ENCODE peak calls at places on chromosomes 13 and 19, in four cellular contexts. One of them, this sample, is unnamed.

GRCh38 chr19:6414793-6415591 is 9.6 kb downstream of the KHSRP start:
- DNase-seq in stimulated activated CD4-positive, alpha-beta T cell treated with anti-CD3 and anti-CD28 coated beads, Interleukin-4, amount 100 ng/mL, for 4 hours: no peak
- DNase-seq in activated T-helper 9 cell treated with anti-CD3 and anti-CD28 coated beads, Interleukin-2, amount 50 U/mL, for 16 hours: no peak
- DNase-seq in GM23248: no peak
- DNase-seq in this sample: no peak

GRCh38 chr19:52936151-52936957 is 13.1 kb upstream of the ZNF888 start:
- DNase-seq in stimulated activated CD4-positive, alpha-beta T cell treated with anti-CD3 and anti-CD28 coated beads, Interleukin-4, amount 100 ng/mL, for 4 hours: no peak
- DNase-seq in activated T-helper 9 cell treated with anti-CD3 and anti-CD28 coated beads, Interleukin-2, amount 50 U/mL, for 16 hours: no peak
- DNase-seq in GM23248: no peak
- DNase-seq in this sample: no peak

GRCh38 chr13:30234763-30235162 is 72.6 kb downstream of the KATNAL1 start:
- DNase-seq in stimulated activated CD4-positive, alpha-beta T cell treated with anti-CD3 and anti-CD28 coated beads, Interleukin-4, amount 100 ng/mL, for 4 hours: no peak
- DNase-seq in activated T-helper 9 cell treated with anti-CD3 and anti-CD28 coated beads, Interleukin-2, amount 50 U/mL, for 16 hours: no peak
- DNase-seq in GM23248: no peak
- DNase-seq in this sample: no peak

GRCh38 chr19:17765069-17765618 is 13.9 kb downstream of the FCHO1 start:
- DNase-seq in stimulated activated CD4-positive, alpha-beta T cell treated with anti-CD3 and anti-CD28 coated beads, Interleukin-4, amount 100 ng/mL, for 4 hours: no peak
- DNase-seq in activated T-helper 9 cell treated with anti-CD3 and anti-CD28 coated beads, Interleukin-2, amount 50 U/mL, for 16 hours: no peak
- DNase-seq in GM23248: no peak
- DNase-seq in this sample: no peak

GRCh38 chr19:658916-659839 is 3.8 kb downstream of the RNF126 start:
- DNase-seq in stimulated activated CD4-positive, alpha-beta T cell treated with anti-CD3 and anti-CD28 coated beads, Interleukin-4, amount 100 ng/mL, for 4 hours: no peak
- DNase-seq in activated T-helper 9 cell treated with anti-CD3 and anti-CD28 coated beads, Interleukin-2, amount 50 U/mL, for 16 hours: no peak
- DNase-seq in GM23248: peak; percentile 98
- DNase-seq in this sample: no peak

GRCh38 chr13:97781891-97782305 is 171.6 kb upstream of the IPO5 start:
- DNase-seq in stimulated activated CD4-positive, alpha-beta T cell treated with anti-CD3 and anti-CD28 coated beads, Interleukin-4, amount 100 ng/mL, for 4 hours: no peak
- DNase-seq in activated T-helper 9 cell treated with anti-CD3 and anti-CD28 coated beads, Interleukin-2, amount 50 U/mL, for 16 hours: no peak
- DNase-seq in GM23248: peak; percentile 2
- DNase-seq in this sample: no peak

GRCh38 chr19:50555447-50556235 is 12.6 kb downstream of the LRRC4B start:
- DNase-seq in stimulated activated CD4-positive, alpha-beta T cell treated with anti-CD3 and anti-CD28 coated beads, Interleukin-4, amount 100 ng/mL, for 4 hours: no peak
- DNase-seq in activated T-helper 9 cell treated with anti-CD3 and anti-CD28 coated beads, Interleukin-2, amount 50 U/mL, for 16 hours: no peak
- DNase-seq in GM23248: no peak
- DNase-seq in this sample: no peak

GRCh38 chr19:54035215-54036178 is 28.2 kb downstream of the VSTM1 start:
- DNase-seq in stimulated activated CD4-positive, alpha-beta T cell treated with anti-CD3 and anti-CD28 coated beads, Interleukin-4, amount 100 ng/mL, for 4 hours: no peak
- DNase-seq in activated T-helper 9 cell treated with anti-CD3 and anti-CD28 coated beads, Interleukin-2, amount 50 U/mL, for 16 hours: no peak
- DNase-seq in GM23248: peak; percentile 94
- DNase-seq in this sample: no peak

GRCh38 chr19:14560776-14561108 is 11.1 kb downstream of the NDUFB7 start:
- DNase-seq in stimulated activated CD4-positive, alpha-beta T cell treated with anti-CD3 and anti-CD28 coated beads, Interleukin-4, amount 100 ng/mL, for 4 hours: no peak
- DNase-seq in activated T-helper 9 cell treated with anti-CD3 and anti-CD28 coated beads, Interleukin-2, amount 50 U/mL, for 16 hours: no peak
- DNase-seq in GM23248: no peak
- DNase-seq in this sample: no peak

GRCh38 chr13:98014766-98015165 is 61.3 kb downstream of the IPO5 start:
- DNase-seq in stimulated activated CD4-positive, alpha-beta T cell treated with anti-CD3 and anti-CD28 coated beads, Interleukin-4, amount 100 ng/mL, for 4 hours: no peak
- DNase-seq in activated T-helper 9 cell treated with anti-CD3 and anti-CD28 coated beads, Interleukin-2, amount 50 U/mL, for 16 hours: no peak
- DNase-seq in GM23248: peak; percentile 93
- DNase-seq in this sample: no peak

GRCh38 chr19:45470147-45471081 is 2.6 kb downstream of the FOSB start:
- DNase-seq in stimulated activated CD4-positive, alpha-beta T cell treated with anti-CD3 and anti-CD28 coated beads, Interleukin-4, amount 100 ng/mL, for 4 hours: no peak
- DNase-seq in activated T-helper 9 cell treated with anti-CD3 and anti-CD28 coated beads, Interleukin-2, amount 50 U/mL, for 16 hours: no peak
- DNase-seq in GM23248: peak; percentile 90
- DNase-seq in this sample: no peak

GRCh38 chr19:49544154-49544553 is 16.4 kb downstream of the RCN3 start:
- DNase-seq in stimulated activated CD4-positive, alpha-beta T cell treated with anti-CD3 and anti-CD28 coated beads, Interleukin-4, amount 100 ng/mL, for 4 hours: no peak
- DNase-seq in activated T-helper 9 cell treated with anti-CD3 and anti-CD28 coated beads, Interleukin-2, amount 50 U/mL, for 16 hours: no peak
- DNase-seq in GM23248: no peak
- DNase-seq in this sample: no peak

GRCh38 chr13:27041341-27041740 is 130.3 kb downstream of the USP12 start:
- DNase-seq in stimulated activated CD4-positive, alpha-beta T cell treated with anti-CD3 and anti-CD28 coated beads, Interleukin-4, amount 100 ng/mL, for 4 hours: no peak
- DNase-seq in activated T-helper 9 cell treated with anti-CD3 and anti-CD28 coated beads, Interleukin-2, amount 50 U/mL, for 16 hours: no peak
- DNase-seq in GM23248: no peak
- DNase-seq in this sample: no peak

GRCh38 chr13:65302691-65303090 is 1927.4 kb downstream of the PCDH9 start:
- DNase-seq in stimulated activated CD4-positive, alpha-beta T cell treated with anti-CD3 and anti-CD28 coated beads, Interleukin-4, amount 100 ng/mL, for 4 hours: no peak
- DNase-seq in activated T-helper 9 cell treated with anti-CD3 and anti-CD28 coated beads, Interleukin-2, amount 50 U/mL, for 16 hours: no peak
- DNase-seq in GM23248: no peak
- DNase-seq in this sample: no peak

GRCh38 chr13:40422588-40423235 is 243.7 kb downstream of the FOXO1 start:
- DNase-seq in stimulated activated CD4-positive, alpha-beta T cell treated with anti-CD3 and anti-CD28 coated beads, Interleukin-4, amount 100 ng/mL, for 4 hours: no peak
- DNase-seq in activated T-helper 9 cell treated with anti-CD3 and anti-CD28 coated beads, Interleukin-2, amount 50 U/mL, for 16 hours: no peak
- DNase-seq in GM23248: no peak
- DNase-seq in this sample: no peak

GRCh38 chr13:105608132-105608531 is 927.3 kb downstream of the EFNB2 start:
- DNase-seq in stimulated activated CD4-positive, alpha-beta T cell treated with anti-CD3 and anti-CD28 coated beads, Interleukin-4, amount 100 ng/mL, for 4 hours: no peak
- DNase-seq in activated T-helper 9 cell treated with anti-CD3 and anti-CD28 coated beads, Interleukin-2, amount 50 U/mL, for 16 hours: no peak
- DNase-seq in GM23248: no peak
- DNase-seq in this sample: no peak

GRCh38 chr19:39203372-39204341 is at the start of gene SYCN:
- DNase-seq in stimulated activated CD4-positive, alpha-beta T cell treated with anti-CD3 and anti-CD28 coated beads, Interleukin-4, amount 100 ng/mL, for 4 hours: no peak
- DNase-seq in activated T-helper 9 cell treated with anti-CD3 and anti-CD28 coated beads, Interleukin-2, amount 50 U/mL, for 16 hours: no peak
- DNase-seq in GM23248: no peak
- DNase-seq in this sample: no peak

GRCh38 chr13:35345992-35346391 is 130.5 kb downstream of the MAB21L1 start:
- DNase-seq in stimulated activated CD4-positive, alpha-beta T cell treated with anti-CD3 and anti-CD28 coated beads, Interleukin-4, amount 100 ng/mL, for 4 hours: no peak
- DNase-seq in activated T-helper 9 cell treated with anti-CD3 and anti-CD28 coated beads, Interleukin-2, amount 50 U/mL, for 16 hours: no peak
- DNase-seq in GM23248: no peak
- DNase-seq in this sample: no peak

GRCh38 chr13:37534181-37534580 is 64.4 kb downstream of the POSTN start:
- DNase-seq in stimulated activated CD4-positive, alpha-beta T cell treated with anti-CD3 and anti-CD28 coated beads, Interleukin-4, amount 100 ng/mL, for 4 hours: no peak
- DNase-seq in activated T-helper 9 cell treated with anti-CD3 and anti-CD28 coated beads, Interleukin-2, amount 50 U/mL, for 16 hours: no peak
- DNase-seq in GM23248: peak; percentile 86
- DNase-seq in this sample: no peak

GRCh38 chr19:56566904-56567273 is 379 bp upstream of the ZNF470 start:
- DNase-seq in stimulated activated CD4-positive, alpha-beta T cell treated with anti-CD3 and anti-CD28 coated beads, Interleukin-4, amount 100 ng/mL, for 4 hours: peak; percentile 44
- DNase-seq in activated T-helper 9 cell treated with anti-CD3 and anti-CD28 coated beads, Interleukin-2, amount 50 U/mL, for 16 hours: peak; percentile 1
- DNase-seq in GM23248: peak; percentile 63
- DNase-seq in this sample: no peak

This sample was measured in activated CD4-positive, CD25-positive, alpha-beta regulatory T cell treated with anti-CD3 and anti-CD28 coated beads, Interleukin-2, amount 50 U/mL, for 72 hours.